ENCODE peak calls at places on chromosomes 4 and X, in seven cellular contexts. O is left ventricle myocardium inferior, D is ascending aorta, Z is stomach, K is esophagus squamous epithelium, V is heart right ventricle, Q is GM12878. C is an unnamed sample. For H3K4me1, the result is how much of the 10 kb centered on the place peaks cover.

GRCh38 chr4:16588651-16589050 is 309.8 kb downstream of the LDB2 start:
- DNase-seq in O (no peak), D (no peak), Z (no peak), K (no peak), V (no peak), Q (no peak), C (no peak)

GRCh38 chr4:102736636-102737549 is 23.9 kb downstream of the MANBA start:
- DNase-seq in O (no peak), D (no peak), Z (peak), K (no peak), V (no peak), Q (no peak), C (no peak)

GRCh38 chrX:10404435-10404834 is 215.9 kb downstream of the MID1 start:
- DNase-seq in O (no peak), D (no peak), Z (no peak), K (no peak), V (no peak), Q (no peak), C (no peak)

GRCh38 chr4:16437836-16438235 is 211.6 kb upstream of the TAPT1 start:
- DNase-seq in O (no peak), D (no peak), Z (no peak), K (no peak), V (no peak), Q (no peak), C (no peak)

GRCh38 chr4:1212546-1213335 is 36.2 kb downstream of the CTBP1 start:
- DNase-seq in O (peak), D (no peak), Z (no peak), K (no peak), V (no peak), Q (no peak), C (no peak)

GRCh38 chrX:120790552-120790951 is 85.1 kb downstream of the CT47B1 start:
- DNase-seq in O (no peak), D (no peak), Z (no peak), K (no peak), V (no peak), Q (no peak), C (no peak)

GRCh38 chrX:68878977-68879376 is 50.2 kb downstream of the EFNB1 start:
- DNase-seq in O (no peak), D (no peak), Z (no peak), K (no peak), V (no peak), Q (no peak), C (peak)

GRCh38 chrX:13545731-13546130 is 23.7 kb upstream of the EGFL6 start:
- DNase-seq in O (no peak), D (no peak), Z (no peak), K (no peak), V (no peak), Q (no peak), C (no peak)

GRCh38 chrX:40006025-40007017 is 91.4 kb downstream of the BCOR start:
- DNase-seq in O (peak), D (no peak), Z (peak), K (no peak), V (peak), Q (no peak), C (no peak)

GRCh38 chrX:49829016-49829415 is at the start of gene PAGE4:
- DNase-seq in O (no peak), D (no peak), Z (no peak), K (no peak), V (no peak), Q (no peak), C (no peak)

GRCh38 chrX:155406429-155406828 is 24.5 kb downstream of the F8A2 start:
- DNase-seq in O (no peak), D (no peak), Z (no peak), K (no peak), V (no peak), Q (no peak), C (no peak)

GRCh38 chr4:111475001-111475400 is 670.3 kb upstream of the FAM241A start:
- DNase-seq in O (no peak), D (no peak), Z (no peak), K (no peak), V (peak), Q (no peak), C (no peak)

GRCh38 chrX:115531818-115532403 is 29.1 kb upstream of the PLS3 start:
- DNase-seq in O (no peak), D (no peak), Z (no peak), K (no peak), V (no peak), Q (no peak), C (no peak)

GRCh38 chr4:3290476-3290875 is 2.3 kb upstream of the RGS12 start:
- DNase-seq in O (no peak), D (no peak), Z (peak), K (no peak), V (no peak), Q (no peak), C (no peak)

GRCh38 chr4:133000012-133000411 is 149.1 kb upstream of the PCDH10 start:
- DNase-seq in O (no peak), D (no peak), Z (no peak), K (no peak), V (no peak), Q (no peak), C (no peak)

GRCh38 chrX:119004920-119005524 is 30.6 kb downstream of the LONRF3 start:
- DNase-seq in O (peak), D (peak), Z (peak), K (no peak), V (peak), Q (no peak), C (no peak)

GRCh38 chr4:2433609-2434350 is 15.0 kb downstream of the CFAP99 start:
- DNase-seq in O (no peak), D (no peak), Z (no peak), K (no peak), V (no peak), Q (no peak), C (no peak)

GRCh38 chr4:176778063-176778462 is 14.7 kb downstream of the VEGFC start:
- DNase-seq in O (no peak), D (no peak), Z (no peak), K (no peak), V (no peak), Q (no peak), C (no peak)

DNA sequence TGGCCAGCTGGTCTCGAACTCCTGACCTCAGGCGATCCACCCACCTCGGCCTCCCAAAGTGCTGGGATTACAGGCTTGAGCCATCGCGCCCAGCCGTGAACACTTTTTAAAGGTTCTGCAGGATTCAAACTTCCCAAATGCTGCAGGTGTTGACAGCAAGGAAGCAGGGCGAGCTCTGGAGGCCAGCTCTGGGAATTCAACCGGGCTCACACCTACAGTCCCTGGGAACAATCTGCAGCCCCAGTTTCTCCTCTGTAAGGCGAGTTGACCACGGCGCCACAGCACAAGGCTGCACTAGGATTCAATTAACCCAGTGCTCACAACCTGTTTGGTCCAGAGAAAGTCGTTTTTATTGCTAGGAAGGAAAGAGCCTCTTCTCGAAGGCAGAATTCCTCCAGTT is 1.6 kb downstream of the MTNR1A start:
- DNase-seq in O (no peak), D (no peak), Z (no peak), K (no peak), V (no peak), Q (no peak), C (no peak)
- TF ChIP-seq CTCF in O (no peak), D (no peak), Z (no peak), K (no peak), V (no peak), Q (no peak), C (no peak)

GRCh38 chrX:103730746-103731508 is 20.2 kb downstream of the TMEM31 start:
- DNase-seq in O (peak), D (no peak), Z (no peak), K (no peak), V (peak), Q (no peak), C (no peak)
- H3K4me1 ChIP-seq in O (under half), D (under half), Z (under half), K (under half), V (under half), Q (under half), C (under half)

DNA sequence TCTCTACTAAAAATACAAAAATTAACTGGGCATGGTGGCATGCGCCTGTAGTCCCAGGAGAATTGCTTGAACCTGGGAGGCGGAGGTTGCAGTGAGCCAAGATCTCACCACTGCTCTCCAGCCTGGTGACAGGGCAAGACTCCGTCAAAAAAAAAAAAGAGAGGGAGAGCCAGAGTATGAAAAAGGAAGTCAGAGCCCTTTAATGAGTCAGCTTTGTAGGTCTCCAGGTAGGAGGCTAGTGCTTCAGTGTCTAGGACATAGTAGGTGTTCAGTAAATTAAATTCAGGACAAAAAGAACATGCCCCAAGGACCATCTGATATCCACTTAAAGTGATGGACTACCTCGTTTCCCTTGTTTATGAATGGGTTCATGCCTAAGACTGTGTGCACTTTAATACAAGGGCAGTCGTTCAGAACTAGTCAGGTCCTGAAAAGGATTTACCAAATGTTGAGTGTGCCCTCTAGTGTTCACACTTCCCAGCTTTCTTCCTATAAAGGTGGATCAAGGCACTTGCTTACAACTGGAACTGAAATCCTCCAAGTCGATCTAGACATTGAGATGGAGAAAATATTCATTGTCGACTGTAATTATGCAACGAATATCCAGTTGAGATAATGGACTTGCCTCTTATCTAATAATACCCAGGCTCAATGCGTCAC is 29.0 kb downstream of the F9 start:
- DNase-seq in O (no peak), D (no peak), Z (peak), K (no peak), V (peak), Q (peak), C (no peak)
- TF ChIP-seq CTCF in O (peak), D (peak), Z (peak), K (peak), V (peak), Q (peak), C (peak)

GRCh38 chrX:123967497-123967896 is 6.0 kb downstream of the STAG2 start:
- DNase-seq in O (no peak), D (no peak), Z (no peak), K (no peak), V (no peak), Q (no peak), C (no peak)
- H3K4me1 ChIP-seq in O (under half), D (under half), Z (half or more), K (half or more), V (half or more), Q (under half), C (under half)

GRCh38 chr4:75552452-75552851 is 3.4 kb upstream of the ODAPH start:
- DNase-seq in O (no peak), D (no peak), Z (no peak), K (no peak), V (no peak), Q (no peak), C (no peak)

GRCh38 chr4:75557696-75558095 is 1.8 kb downstream of the ODAPH start:
- DNase-seq in O (no peak), D (no peak), Z (no peak), K (no peak), V (no peak), Q (no peak), C (no peak)

GRCh38 chr4:75555294-75556164 is at the start of gene ODAPH:
- DNase-seq in O (no peak), D (no peak), Z (no peak), K (no peak), V (no peak), Q (peak), C (peak)
- TF ChIP-seq CTCF in O (no peak), D (no peak), Z (no peak), K (no peak), V (no peak), Q (no peak), C (peak)

C was measured in RWPE2.